ENCODE peak calls at places on chromosomes 7 and 10, in eight cellular contexts. One of them, this sample, is unnamed.

GRCh38 chr10:13382759-13383753 is 35.0 kb upstream of the SEPHS1 start:
- DNase-seq in IMR-90: no peak
- DNase-seq in A549: no peak
- DNase-seq in ovary: no peak
- DNase-seq in cardiac fibroblast: no peak
- DNase-seq in cardiac muscle cell: no peak
- DNase-seq in heart right ventricle: no peak
- DNase-seq in SK-N-SH: no peak
- DNase-seq in this sample: no peak

GRCh38 chr7:106623846-106624245 is 37.1 kb downstream of the CCDC71L start:
- DNase-seq in IMR-90: peak; percentile 92
- DNase-seq in A549: peak; percentile 38
- DNase-seq in ovary: no peak
- DNase-seq in cardiac fibroblast: peak; percentile 42
- DNase-seq in cardiac muscle cell: no peak
- DNase-seq in heart right ventricle: no peak
- DNase-seq in SK-N-SH: no peak
- DNase-seq in this sample: peak; percentile 87

GRCh38 chr10:79106651-79107050 is 37.9 kb downstream of the ZMIZ1 start:
- DNase-seq in IMR-90: no peak
- DNase-seq in A549: no peak
- DNase-seq in ovary: no peak
- DNase-seq in cardiac fibroblast: no peak
- DNase-seq in cardiac muscle cell: no peak
- DNase-seq in heart right ventricle: no peak
- DNase-seq in SK-N-SH: no peak
- DNase-seq in this sample: no peak

GRCh38 chr10:102545997-102546396 is 42.2 kb downstream of the SUFU start:
- DNase-seq in IMR-90: no peak
- DNase-seq in A549: no peak
- DNase-seq in ovary: no peak
- DNase-seq in cardiac fibroblast: peak; percentile 27
- DNase-seq in cardiac muscle cell: no peak
- DNase-seq in heart right ventricle: no peak
- DNase-seq in SK-N-SH: no peak
- DNase-seq in this sample: peak; percentile 32

GRCh38 chr7:75639071-75639892 is 99.5 kb downstream of the HIP1 start:
- DNase-seq in IMR-90: peak; percentile 22
- DNase-seq in A549: peak; percentile 65
- DNase-seq in ovary: peak; percentile 76
- DNase-seq in cardiac fibroblast: peak; percentile 59
- DNase-seq in cardiac muscle cell: peak; percentile 68
- DNase-seq in heart right ventricle: peak; percentile 61
- DNase-seq in SK-N-SH: peak; percentile 93
- DNase-seq in this sample: no peak

GRCh38 chr10:1373287-1373686 is 317.1 kb downstream of the WDR37 start:
- DNase-seq in IMR-90: no peak
- DNase-seq in A549: no peak
- DNase-seq in ovary: no peak
- DNase-seq in cardiac fibroblast: no peak
- DNase-seq in cardiac muscle cell: no peak
- DNase-seq in heart right ventricle: no peak
- DNase-seq in SK-N-SH: peak; percentile 7
- DNase-seq in this sample: no peak

GRCh38 chr7:30038182-30038980 is 10.2 kb downstream of the PLEKHA8 start:
- DNase-seq in IMR-90: peak; percentile 48
- DNase-seq in A549: no peak
- DNase-seq in ovary: no peak
- DNase-seq in cardiac fibroblast: peak; percentile 54
- DNase-seq in cardiac muscle cell: no peak
- DNase-seq in heart right ventricle: no peak
- DNase-seq in SK-N-SH: no peak
- DNase-seq in this sample: peak; percentile 61

GRCh38 chr10:68471586-68472408 is at the start of gene DNA2:
- DNase-seq in IMR-90: peak; percentile 50
- DNase-seq in A549: peak; percentile 81
- DNase-seq in ovary: peak; percentile 74
- DNase-seq in cardiac fibroblast: peak; percentile 58
- DNase-seq in cardiac muscle cell: peak; percentile 80
- DNase-seq in heart right ventricle: peak; percentile 43
- DNase-seq in SK-N-SH: peak; percentile 92
- DNase-seq in this sample: peak; percentile 39

GRCh38 chr7:71173955-71174354 is 42.0 kb downstream of the GALNT17 start:
- DNase-seq in IMR-90: no peak
- DNase-seq in A549: no peak
- DNase-seq in ovary: peak; percentile 36
- DNase-seq in cardiac fibroblast: no peak
- DNase-seq in cardiac muscle cell: no peak
- DNase-seq in heart right ventricle: peak; percentile 7
- DNase-seq in SK-N-SH: no peak
- DNase-seq in this sample: no peak

GRCh38 chr7:29807179-29807841 is 1.0 kb downstream of the WIPF3 start:
- DNase-seq in IMR-90: no peak
- DNase-seq in A549: peak; percentile 47
- DNase-seq in ovary: peak; percentile 69
- DNase-seq in cardiac fibroblast: no peak
- DNase-seq in cardiac muscle cell: peak; percentile 44
- DNase-seq in heart right ventricle: peak; percentile 38
- DNase-seq in SK-N-SH: peak; percentile 55
- DNase-seq in this sample: no peak

GRCh38 chr7:105402221-105403095 is 13.7 kb upstream of the SRPK2 start:
- DNase-seq in IMR-90: peak; percentile 55
- DNase-seq in A549: peak; percentile 21
- DNase-seq in ovary: no peak
- DNase-seq in cardiac fibroblast: peak; percentile 14
- DNase-seq in cardiac muscle cell: no peak
- DNase-seq in heart right ventricle: no peak
- DNase-seq in SK-N-SH: no peak
- DNase-seq in this sample: no peak

GRCh38 chr7:139453673-139454321 is 29.7 kb downstream of the KLRG2 start:
- DNase-seq in IMR-90: no peak
- DNase-seq in A549: no peak
- DNase-seq in ovary: no peak
- DNase-seq in cardiac fibroblast: no peak
- DNase-seq in cardiac muscle cell: no peak
- DNase-seq in heart right ventricle: no peak
- DNase-seq in SK-N-SH: no peak
- DNase-seq in this sample: no peak
- H3K4me3 ChIP-seq in IMR-90: no peak overlapping the region
- H3K4me3 ChIP-seq in A549: no peak overlapping the region
- H3K4me3 ChIP-seq in ovary: no peak overlapping the region
- H3K4me3 ChIP-seq in cardiac fibroblast: no peak overlapping the region
- H3K4me3 ChIP-seq in cardiac muscle cell: no peak overlapping the region
- H3K4me3 ChIP-seq in heart right ventricle: no peak overlapping the region
- H3K4me3 ChIP-seq in SK-N-SH: no peak overlapping the region
- H3K4me3 ChIP-seq in this sample: no peak overlapping the region

GRCh38 chr10:110700947-110701617 is 56.9 kb downstream of the RBM20 start:
- DNase-seq in IMR-90: no peak
- DNase-seq in A549: no peak
- DNase-seq in ovary: no peak
- DNase-seq in cardiac fibroblast: no peak
- DNase-seq in cardiac muscle cell: no peak
- DNase-seq in heart right ventricle: no peak
- DNase-seq in SK-N-SH: no peak
- DNase-seq in this sample: no peak
- TF ChIP-seq CTCF in IMR-90: no peak
- TF ChIP-seq CTCF in A549: no peak
- TF ChIP-seq CTCF in ovary: no peak
- TF ChIP-seq CTCF in cardiac fibroblast: no peak
- TF ChIP-seq CTCF in cardiac muscle cell: no peak
- TF ChIP-seq CTCF in heart right ventricle: no peak
- TF ChIP-seq CTCF in SK-N-SH: no peak
- TF ChIP-seq CTCF in this sample: no peak

GRCh38 chr7:97004931-97005763 is at the start of gene DLX6:
- DNase-seq in IMR-90: peak; percentile 14
- DNase-seq in A549: peak; percentile 84
- DNase-seq in ovary: peak; percentile 65
- DNase-seq in cardiac fibroblast: no peak
- DNase-seq in cardiac muscle cell: peak; percentile 78
- DNase-seq in heart right ventricle: no peak
- DNase-seq in SK-N-SH: peak; percentile 99
- DNase-seq in this sample: peak; percentile 30

GRCh38 chr7:97004237-97004930 is 969 bp upstream of the DLX6 start:
- DNase-seq in IMR-90: no peak
- DNase-seq in A549: no peak
- DNase-seq in ovary: no peak
- DNase-seq in cardiac fibroblast: no peak
- DNase-seq in cardiac muscle cell: no peak
- DNase-seq in heart right ventricle: no peak
- DNase-seq in SK-N-SH: no peak
- DNase-seq in this sample: no peak

GRCh38 chr7:97006951-97007861 is 1.9 kb downstream of the DLX6 start:
- DNase-seq in IMR-90: no peak
- DNase-seq in A549: no peak
- DNase-seq in ovary: no peak
- DNase-seq in cardiac fibroblast: no peak
- DNase-seq in cardiac muscle cell: no peak
- DNase-seq in heart right ventricle: no peak
- DNase-seq in SK-N-SH: peak; percentile 13
- DNase-seq in this sample: no peak

GRCh38 chr7:97006146-97006950 is 995 bp downstream of the DLX6 start:
- DNase-seq in IMR-90: peak; percentile 1
- DNase-seq in A549: peak; percentile 56
- DNase-seq in ovary: no peak
- DNase-seq in cardiac fibroblast: peak; percentile 32
- DNase-seq in cardiac muscle cell: peak; percentile 75
- DNase-seq in heart right ventricle: no peak
- DNase-seq in SK-N-SH: peak; percentile 93
- DNase-seq in this sample: peak; percentile 54

GRCh38 chr7:97005764-97006145 is 402 bp downstream of the DLX6 start:
- DNase-seq in IMR-90: no peak
- DNase-seq in A549: no peak
- DNase-seq in ovary: no peak
- DNase-seq in cardiac fibroblast: no peak
- DNase-seq in cardiac muscle cell: no peak
- DNase-seq in heart right ventricle: no peak
- DNase-seq in SK-N-SH: peak; percentile 84
- DNase-seq in this sample: no peak
- H3K4me3 ChIP-seq in IMR-90: peak overlapping the region; percentile 33
- H3K4me3 ChIP-seq in A549: peak overlapping the region; percentile 59
- H3K4me3 ChIP-seq in ovary: peak overlapping the region; percentile 18
- H3K4me3 ChIP-seq in cardiac fibroblast: no peak overlapping the region
- H3K4me3 ChIP-seq in cardiac muscle cell: peak overlapping the region; percentile 37
- H3K4me3 ChIP-seq in heart right ventricle: peak overlapping the region; percentile 44
- H3K4me3 ChIP-seq in SK-N-SH: peak overlapping the region; percentile 54
- H3K4me3 ChIP-seq in this sample: peak overlapping the region; percentile 30

DNA sequence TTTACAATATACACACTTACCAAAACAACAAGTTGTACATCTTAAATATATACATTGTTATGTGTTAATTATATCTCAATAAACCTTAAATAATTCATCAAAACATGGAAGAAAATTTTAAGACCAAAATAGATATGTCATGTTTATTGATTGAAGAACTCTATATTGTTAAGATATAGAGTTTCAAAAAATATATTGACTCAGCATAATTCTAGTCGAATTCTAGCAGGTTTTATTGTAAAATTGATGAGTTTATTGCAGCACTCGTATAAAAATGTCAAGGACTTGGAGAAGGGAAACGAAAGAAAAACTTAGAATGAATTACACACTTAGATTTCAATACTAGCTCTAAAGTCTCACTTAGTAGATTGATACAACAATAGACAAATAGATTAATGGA is 575.4 kb upstream of the SORCS1 start:
- DNase-seq in IMR-90: no peak
- DNase-seq in A549: no peak
- DNase-seq in ovary: no peak
- DNase-seq in cardiac fibroblast: no peak
- DNase-seq in cardiac muscle cell: no peak
- DNase-seq in heart right ventricle: no peak
- DNase-seq in SK-N-SH: no peak
- DNase-seq in this sample: no peak
- TF ChIP-seq CTCF in IMR-90: no peak
- TF ChIP-seq CTCF in A549: no peak
- TF ChIP-seq CTCF in ovary: no peak
- TF ChIP-seq CTCF in cardiac fibroblast: no peak
- TF ChIP-seq CTCF in cardiac muscle cell: no peak
- TF ChIP-seq CTCF in heart right ventricle: no peak
- TF ChIP-seq CTCF in SK-N-SH: no peak
- TF ChIP-seq CTCF in this sample: no peak

DNA sequence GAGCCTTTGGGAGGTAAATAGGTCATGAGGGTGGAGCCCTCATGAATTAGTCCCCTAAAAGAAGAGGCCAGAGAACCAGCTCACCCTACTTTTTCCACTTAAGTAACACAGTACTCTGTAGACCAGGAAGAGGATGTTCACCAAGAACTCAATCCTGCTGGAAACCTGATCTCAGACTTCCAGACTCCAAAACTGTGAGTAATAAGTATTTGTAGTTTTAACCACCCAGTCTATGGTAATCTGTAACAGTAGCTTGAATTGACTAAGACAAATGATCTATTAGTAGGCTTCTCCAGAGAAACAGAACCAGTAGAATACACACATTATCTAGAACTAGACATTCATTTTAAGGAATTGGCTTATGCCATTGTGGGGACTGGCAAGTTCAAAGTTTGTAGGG is 51.5 kb downstream of the ANKMY2 start:
- DNase-seq in IMR-90: peak; percentile 70
- DNase-seq in A549: no peak
- DNase-seq in ovary: no peak
- DNase-seq in cardiac fibroblast: no peak
- DNase-seq in cardiac muscle cell: no peak
- DNase-seq in heart right ventricle: no peak
- DNase-seq in SK-N-SH: no peak
- DNase-seq in this sample: peak; percentile 44
- H3K4me3 ChIP-seq in IMR-90: no peak overlapping the region
- H3K4me3 ChIP-seq in A549: no peak overlapping the region
- H3K4me3 ChIP-seq in ovary: no peak overlapping the region
- H3K4me3 ChIP-seq in cardiac fibroblast: no peak overlapping the region
- H3K4me3 ChIP-seq in cardiac muscle cell: no peak overlapping the region
- H3K4me3 ChIP-seq in heart right ventricle: no peak overlapping the region
- H3K4me3 ChIP-seq in SK-N-SH: no peak overlapping the region
- H3K4me3 ChIP-seq in this sample: no peak overlapping the region

GRCh38 chr10:132540456-132540855 is 2.9 kb downstream of the INPP5A start:
- DNase-seq in IMR-90: peak; percentile 29
- DNase-seq in A549: no peak
- DNase-seq in ovary: no peak
- DNase-seq in cardiac fibroblast: peak; percentile 52
- DNase-seq in cardiac muscle cell: no peak
- DNase-seq in heart right ventricle: no peak
- DNase-seq in SK-N-SH: no peak
- DNase-seq in this sample: peak; percentile 80
- TF ChIP-seq CTCF in IMR-90: peak; percentile 27
- TF ChIP-seq CTCF in A549: no peak
- TF ChIP-seq CTCF in ovary: no peak
- TF ChIP-seq CTCF in cardiac fibroblast: peak; percentile 33
- TF ChIP-seq CTCF in cardiac muscle cell: peak; percentile 44
- TF ChIP-seq CTCF in heart right ventricle: peak; percentile 14
- TF ChIP-seq CTCF in SK-N-SH: no peak
- TF ChIP-seq CTCF in this sample: peak; percentile 57